ENCODE peak calls at places on chromosomes 6 and 20, in ten cellular contexts. D is ovary, J is transverse colon, F is sigmoid colon, G is stomach, A is suprapubic skin, X is A549, Y is H1, U is SK-N-SH, O is tibial nerve. V is an unnamed sample.

GRCh38 chr6:34656378-34657036 is 40.1 kb downstream of the ILRUN start:
- DNase-seq in O (no peak), X (no peak), Y (no peak), D (no peak), A (no peak), F (no peak), U (peak; percentile 66), G (peak; percentile 78), J (peak; percentile 69), V (no peak)

GRCh38 chr6:139336488-139336887 is 38.0 kb downstream of the CITED2 start:
- DNase-seq in G (peak; percentile 50), A (no peak), J (peak; percentile 26), D (peak; percentile 53), U (no peak), O (no peak), F (no peak), Y (no peak), X (no peak), V (no peak)

GRCh38 chr20:36353740-36354139 is 47.6 kb downstream of the DLGAP4 start:
- DNase-seq in F (no peak), X (no peak), Y (no peak), G (no peak), J (no peak), O (no peak), D (no peak), A (no peak), U (no peak), V (no peak)

GRCh38 chr6:140811642-140812041 is 1321.1 kb upstream of the GJE1 start:
- DNase-seq in G (no peak), U (no peak), A (no peak), O (no peak), F (no peak), Y (no peak), X (no peak), D (no peak), J (no peak), V (no peak)

GRCh38 chr20:24364464-24364863 is 105.0 kb upstream of the SYNDIG1 start:
- DNase-seq in Y (no peak), A (no peak), D (no peak), F (no peak), J (no peak), U (no peak), O (no peak), G (no peak), X (no peak), V (no peak)

GRCh38 chr20:16539280-16539679 is 34.0 kb downstream of the KIF16B start:
- DNase-seq in U (no peak), J (peak; percentile 21), D (no peak), Y (no peak), A (no peak), F (no peak), O (no peak), G (no peak), X (no peak), V (no peak)

GRCh38 chr6:150547511-150548222 is 52.0 kb upstream of the PLEKHG1 start:
- DNase-seq in O (peak; percentile 19), F (no peak), A (no peak), X (no peak), Y (no peak), G (no peak), D (peak; percentile 47), U (no peak), J (no peak), V (peak; percentile 90)

GRCh38 chr6:123997223-123997622 is 193.6 kb downstream of the NKAIN2 start:
- DNase-seq in O (no peak), G (no peak), F (no peak), X (no peak), D (no peak), U (no peak), Y (no peak), J (no peak), A (no peak), V (no peak)

GRCh38 chr20:47724910-47725247 is 60.4 kb downstream of the SULF2 start:
- DNase-seq in F (no peak), J (no peak), X (no peak), A (no peak), O (no peak), Y (no peak), G (no peak), D (no peak), U (no peak), V (no peak)

GRCh38 chr20:47727170-47727880 is 58.0 kb downstream of the SULF2 start:
- DNase-seq in D (no peak), Y (no peak), J (peak; percentile 62), G (peak; percentile 40), F (peak; percentile 74), O (no peak), X (no peak), U (no peak), A (no peak), V (no peak)

GRCh38 chr20:47726632-47727031 is 58.6 kb downstream of the SULF2 start:
- DNase-seq in J (no peak), A (no peak), U (no peak), D (no peak), O (no peak), F (no peak), X (no peak), G (no peak), Y (no peak), V (no peak)

GRCh38 chr20:47724398-47724797 is 60.9 kb downstream of the SULF2 start:
- DNase-seq in Y (no peak), U (no peak), G (no peak), D (no peak), F (no peak), O (no peak), J (no peak), A (no peak), X (no peak), V (no peak)

DNA sequence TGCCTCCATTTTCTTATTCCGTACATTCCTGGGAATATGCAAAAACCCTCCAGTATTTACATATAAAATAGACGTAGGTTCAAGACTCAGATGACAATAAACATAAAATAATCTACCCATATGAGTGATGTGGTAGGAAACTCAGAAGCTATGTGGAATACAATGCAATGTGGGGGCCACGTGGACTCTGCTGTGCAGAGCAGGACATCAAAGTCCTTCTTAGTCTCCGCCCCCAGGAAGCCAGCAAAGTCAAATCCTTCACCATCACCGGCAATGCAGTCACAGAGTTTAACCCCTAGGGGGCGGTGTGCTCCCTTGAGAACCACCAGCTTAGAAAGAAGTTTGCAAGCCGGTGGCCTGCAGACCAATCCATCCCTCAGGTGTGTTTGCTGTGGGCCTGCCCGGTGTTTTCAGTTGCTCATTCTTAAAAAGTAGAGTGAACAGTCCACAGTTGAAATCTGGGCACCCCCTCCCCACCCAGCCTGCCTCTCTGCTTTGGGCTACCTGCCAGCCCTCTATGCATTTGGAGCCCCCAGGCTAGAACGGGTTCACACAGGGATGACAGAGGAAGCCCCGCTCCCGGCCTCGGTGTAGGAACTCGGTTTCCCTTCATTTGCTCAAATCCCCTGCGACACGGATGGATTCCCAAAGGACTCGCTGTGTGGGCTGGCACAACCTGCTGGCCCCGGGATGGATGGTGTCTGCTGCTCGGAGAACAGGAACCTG is 59.9 kb downstream of the SULF2 start:
- DNase-seq in O (peak; percentile 57), G (peak; percentile 76), U (peak; percentile 81), J (peak; percentile 79), D (peak; percentile 76), Y (peak; percentile 70), X (peak; percentile 85), F (peak; percentile 80), A (no peak), V (peak; percentile 95)
- TF ChIP-seq EP300 in O (no peak), G (no peak), U (no peak), J (no peak), D (no peak), Y (no peak), X (no peak), F (no peak), A (no peak), V (no peak)

DNA sequence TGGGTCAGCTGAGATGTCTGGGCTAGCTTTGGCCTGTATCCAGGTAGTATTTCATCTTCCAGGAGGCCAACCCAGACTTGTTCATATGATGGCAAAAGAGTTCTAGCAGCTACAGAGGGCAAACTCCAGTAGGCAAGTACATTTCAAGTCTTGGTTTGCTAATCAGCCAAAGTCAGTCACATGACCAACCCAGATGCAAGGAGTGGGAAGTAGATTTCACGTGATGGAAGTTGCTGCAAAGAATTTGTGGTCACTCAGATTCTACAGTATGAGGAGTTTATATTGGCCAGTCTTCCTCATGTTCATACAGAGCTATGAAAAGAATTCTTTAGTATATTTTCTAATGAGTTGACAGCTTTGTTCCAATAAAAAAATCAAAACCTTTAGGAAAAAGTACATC is 101.8 kb downstream of the PHACTR1 start:
- DNase-seq in X (no peak), U (no peak), F (no peak), O (no peak), A (no peak), D (no peak), Y (no peak), G (no peak), J (no peak), V (no peak)
- TF ChIP-seq EP300 in X (no peak), U (no peak), F (no peak), O (peak; percentile 49), A (no peak), D (no peak), Y (no peak), G (no peak), J (no peak), V (no peak)

GRCh38 chr6:22807818-22808217 is 238.5 kb downstream of the HDGFL1 start:
- DNase-seq in D (no peak), J (no peak), Y (no peak), A (no peak), U (no peak), O (no peak), X (no peak), G (no peak), F (no peak), V (no peak)
- TF ChIP-seq EP300 in D (no peak), J (no peak), Y (no peak), A (no peak), U (no peak), O (no peak), X (no peak), G (no peak), F (no peak), V (no peak)

GRCh38 chr20:54065601-54066038 is 4.8 kb downstream of the BCAS1 start:
- DNase-seq in Y (no peak), O (no peak), X (no peak), F (no peak), G (peak; percentile 35), J (peak; percentile 55), U (no peak), A (no peak), D (no peak), V (no peak)

GRCh38 chr20:54062812-54063280 is 7.5 kb downstream of the BCAS1 start:
- DNase-seq in U (peak; percentile 66), A (no peak), Y (no peak), D (no peak), G (no peak), F (no peak), X (peak; percentile 62), J (no peak), O (no peak), V (no peak)

GRCh38 chr20:54063998-54064676 is 6.3 kb downstream of the BCAS1 start:
- DNase-seq in D (no peak), J (no peak), Y (no peak), O (no peak), U (no peak), X (no peak), A (no peak), F (no peak), G (no peak), V (no peak)

GRCh38 chr20:54063580-54063979 is 6.8 kb downstream of the BCAS1 start:
- DNase-seq in Y (no peak), J (no peak), X (no peak), G (no peak), F (no peak), D (no peak), U (no peak), O (no peak), A (no peak), V (no peak)

DNA sequence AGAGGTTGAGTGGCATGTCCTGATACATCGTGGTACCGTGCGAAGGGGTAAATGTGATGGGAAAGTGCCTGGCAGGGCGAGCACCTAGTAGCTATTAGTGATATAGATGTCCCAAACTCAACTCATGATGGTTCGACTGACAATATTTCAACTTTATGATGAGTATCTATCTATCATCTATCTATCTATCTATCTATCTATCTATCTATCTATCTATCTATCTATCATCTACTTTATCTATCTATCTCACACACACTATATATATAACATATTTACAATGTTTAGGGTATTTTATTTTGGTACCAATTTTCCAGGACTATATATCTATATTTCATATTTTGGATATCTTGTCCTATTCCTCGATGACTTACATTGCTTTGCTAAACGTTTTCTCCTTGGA is 5.5 kb downstream of the BCAS1 start:
- DNase-seq in U (no peak), A (no peak), D (no peak), J (no peak), O (no peak), G (no peak), X (no peak), Y (no peak), F (no peak), V (no peak)
- TF ChIP-seq EP300 in U (no peak), A (no peak), D (no peak), J (no peak), O (no peak), G (no peak), X (no peak), Y (no peak), F (no peak), V (no peak)